ENCODE peak calls at places on chromosomes 7 and 10, in nine cellular contexts. Z, S, L, X, P, W, F, C and D are unnamed samples.

GRCh38 chr10:79165068-79165467 is 96.3 kb downstream of the ZMIZ1 start:
- DNase-seq in S (no peak), F (no peak), W (no peak), C (no peak), P (no peak), Z (no peak), X (no peak), L (no peak), D (no peak)

GRCh38 chr10:47134166-47134565 is 165.8 kb upstream of the GDF10 start:
- DNase-seq in P (no peak), L (no peak), W (no peak), C (no peak), F (no peak), S (no peak), Z (no peak), X (no peak), D (no peak)

GRCh38 chr7:142804715-142805114 is 33.9 kb downstream of the PRSS2 start:
- DNase-seq in W (peak), X (no peak), L (no peak), S (no peak), Z (no peak), P (no peak), F (no peak), C (peak), D (no peak)

GRCh38 chr10:77531441-77532001 is 106.1 kb downstream of the KCNMA1 start:
- DNase-seq in X (no peak), C (no peak), P (peak), F (no peak), L (no peak), S (peak), Z (peak), W (no peak), D (peak)

GRCh38 chr10:127619550-127619949 is 70.4 kb downstream of the NPS start:
- DNase-seq in F (no peak), S (peak), W (no peak), C (no peak), P (no peak), Z (no peak), L (no peak), X (no peak), D (no peak)

GRCh38 chr10:88979153-88979562 is 11.4 kb upstream of the FAS start:
- DNase-seq in S (no peak), P (peak), F (no peak), Z (peak), X (no peak), L (no peak), W (no peak), C (no peak), D (no peak)

GRCh38 chr7:91248996-91249395 is 15.2 kb upstream of the FZD1 start:
- DNase-seq in C (no peak), W (no peak), Z (no peak), F (no peak), P (no peak), S (no peak), X (no peak), L (no peak), D (no peak)

GRCh38 chr7:27779873-27780272 is 39.9 kb downstream of the TAX1BP1 start:
- DNase-seq in P (no peak), S (no peak), C (no peak), L (no peak), Z (no peak), W (no peak), X (no peak), F (no peak), D (no peak)

GRCh38 chr7:121960678-121961461 is 87.9 kb downstream of the PTPRZ1 start:
- DNase-seq in L (no peak), S (peak), F (no peak), C (no peak), P (peak), Z (no peak), W (no peak), X (no peak), D (no peak)

GRCh38 chr7:53697913-53698312 is 662.5 kb downstream of the POM121L12 start:
- DNase-seq in C (no peak), Z (no peak), W (no peak), L (no peak), P (no peak), X (no peak), F (no peak), S (no peak), D (no peak)

GRCh38 chr7:149444260-149444659 is 16.6 kb downstream of the ZNF777 start:
- DNase-seq in P (no peak), L (no peak), F (no peak), Z (no peak), C (no peak), X (no peak), W (no peak), S (no peak), D (no peak)

GRCh38 chr10:111323567-111323966 is 246.7 kb downstream of the ADRA2A start:
- DNase-seq in S (no peak), W (no peak), P (no peak), F (no peak), Z (no peak), C (no peak), L (no peak), X (no peak), D (no peak)

GRCh38 chr7:30795161-30795943 is 24.1 kb downstream of the MINDY4 start:
- DNase-seq in F (no peak), L (no peak), C (no peak), X (no peak), P (no peak), S (no peak), W (no peak), Z (no peak), D (no peak)

GRCh38 chr7:46848944-46849343 is 733.0 kb downstream of the TNS3 start:
- DNase-seq in S (no peak), W (no peak), X (no peak), F (no peak), L (no peak), C (no peak), P (no peak), Z (no peak), D (no peak)

GRCh38 chr7:112411186-112411795 is 39.0 kb upstream of the IFRD1 start:
- DNase-seq in P (peak), S (peak), X (no peak), C (no peak), F (no peak), Z (no peak), L (no peak), W (no peak), D (no peak)

GRCh38 chr10:89217057-89217990 is 10.2 kb upstream of the CH25H start:
- DNase-seq in P (peak), L (peak), W (peak), X (peak), Z (peak), F (no peak), C (no peak), S (peak), D (no peak)

GRCh38 chr10:47037654-47038425 is 126.6 kb downstream of the PTPN20 start:
- DNase-seq in W (no peak), X (no peak), S (no peak), Z (peak), F (no peak), P (no peak), L (no peak), C (peak), D (no peak)

GRCh38 chr7:25256424-25256823 is 28.1 kb upstream of the NPVF start:
- DNase-seq in C (no peak), P (no peak), F (no peak), W (no peak), Z (no peak), L (no peak), S (no peak), X (no peak), D (no peak)

GRCh38 chr10:85674851-85675250 is 691.7 kb downstream of the GRID1 start:
- DNase-seq in L (no peak), P (no peak), W (no peak), S (no peak), Z (no peak), F (no peak), X (no peak), C (no peak), D (no peak)

GRCh38 chr7:75946207-75946855 is 31.4 kb downstream of the POR start:
- DNase-seq in W (no peak), X (no peak), F (no peak), S (no peak), C (no peak), Z (no peak), P (no peak), L (no peak), D (no peak)

GRCh38 chr10:80468002-80468401 is 13.9 kb downstream of the TSPAN14 start:
- DNase-seq in L (no peak), W (peak), Z (peak), C (no peak), S (no peak), X (no peak), F (no peak), P (no peak), D (no peak)

GRCh38 chr10:87850742-87851205 is 12.6 kb downstream of the KLLN start:
- DNase-seq in Z (peak), L (peak), F (peak), C (no peak), S (peak), W (peak), P (peak), X (no peak), D (no peak)

GRCh38 chr10:20871970-20872369 is 25.1 kb downstream of the NEBL start:
- DNase-seq in Z (no peak), X (peak), W (no peak), L (no peak), F (peak), S (peak), P (no peak), C (no peak), D (no peak)

GRCh38 chr10:120948889-120949382 is 97.8 kb downstream of the WDR11 start:
- DNase-seq in W (peak), P (no peak), S (no peak), Z (peak), X (no peak), F (no peak), C (peak), L (peak), D (no peak)

GRCh38 chr10:132175907-132176581 is 10.7 kb upstream of the DPYSL4 start:
- DNase-seq in F (peak), W (no peak), C (no peak), Z (peak), L (no peak), X (peak), P (no peak), S (no peak), D (no peak)

GRCh38 chr7:129824291-129825004 is 128.3 kb downstream of the UBE2H start:
- DNase-seq in W (no peak), C (no peak), P (no peak), F (no peak), S (no peak), Z (no peak), L (no peak), X (no peak), D (no peak)

GRCh38 chr10:5659702-5660528 is 6.5 kb downstream of the ASB13 start:
- DNase-seq in C (no peak), X (no peak), Z (peak), W (no peak), S (no peak), F (no peak), P (peak), L (peak), D (peak)

GRCh38 chr10:76583711-76584161 is 1053.9 kb downstream of the KCNMA1 start:
- DNase-seq in P (peak), Z (no peak), F (no peak), X (no peak), W (no peak), L (no peak), C (no peak), S (no peak), D (no peak)

GRCh38 chr7:157439761-157440160 is 103.0 kb downstream of the DNAJB6 start:
- DNase-seq in L (no peak), X (no peak), F (no peak), P (no peak), Z (peak), W (no peak), C (no peak), S (no peak), D (no peak)

GRCh38 chr7:74027124-74027682 is 770 bp upstream of the ELN start:
- DNase-seq in W (no peak), C (no peak), L (no peak), Z (no peak), P (no peak), F (no peak), S (no peak), X (no peak), D (no peak)

GRCh38 chr10:101131962-101132635 is 999 bp downstream of the TLX1 start:
- DNase-seq in C (no peak), W (no peak), S (no peak), P (no peak), X (no peak), Z (no peak), L (no peak), F (no peak), D (no peak)

GRCh38 chr7:36962367-36962766 is 238.1 kb upstream of the AOAH start:
- DNase-seq in W (no peak), S (no peak), X (no peak), L (no peak), F (no peak), Z (no peak), C (no peak), P (peak), D (no peak)

GRCh38 chr10:121956111-121957061 is 18.6 kb downstream of the NSMCE4A start:
- DNase-seq in F (no peak), S (no peak), W (no peak), L (no peak), P (peak), C (no peak), X (no peak), Z (no peak), D (no peak)

GRCh38 chr7:115081772-115082171 is 159.9 kb downstream of the MDFIC start:
- DNase-seq in Z (no peak), L (no peak), S (no peak), F (no peak), W (no peak), X (no peak), C (no peak), P (no peak), D (no peak)